ENCODE peak calls at places on chromosomes 2 and 18, in four cellular contexts. One of them, this sample, is unnamed.

GRCh38 chr2:199798881-199799580 is 52.0 kb downstream of the FTCDNL1 start:
- DNase-seq in endodermal cell: no peak
- DNase-seq in endothelial cell of umbilical vein: peak; percentile 61
- DNase-seq in skeletal muscle cell: peak; percentile 51
- DNase-seq in this sample: peak; percentile 56

GRCh38 chr2:134900151-134900550 is 18.5 kb upstream of the CCNT2 start:
- DNase-seq in endothelial cell of umbilical vein: no peak
- DNase-seq in skeletal muscle cell: peak; percentile 27
- DNase-seq in endodermal cell: no peak
- DNase-seq in this sample: no peak

GRCh38 chr2:143730950-143731254 is 601.7 kb downstream of the ARHGAP15 start:
- DNase-seq in endodermal cell: no peak
- DNase-seq in endothelial cell of umbilical vein: no peak
- DNase-seq in skeletal muscle cell: no peak
- DNase-seq in this sample: no peak

GRCh38 chr2:64987001-64987962 is 1.9 kb upstream of the SLC1A4 start:
- DNase-seq in endothelial cell of umbilical vein: peak; percentile 39
- DNase-seq in endodermal cell: no peak
- DNase-seq in skeletal muscle cell: no peak
- DNase-seq in this sample: no peak

GRCh38 chr18:394276-394996 is 106.1 kb downstream of the COLEC12 start:
- DNase-seq in endothelial cell of umbilical vein: no peak
- DNase-seq in skeletal muscle cell: no peak
- DNase-seq in endodermal cell: no peak
- DNase-seq in this sample: no peak

GRCh38 chr2:217830061-217830460 is 172.7 kb downstream of the TNS1 start:
- DNase-seq in endodermal cell: no peak
- DNase-seq in skeletal muscle cell: no peak
- DNase-seq in endothelial cell of umbilical vein: no peak
- DNase-seq in this sample: no peak

GRCh38 chr2:236676131-236676873 is 106.7 kb downstream of the ACKR3 start:
- DNase-seq in endothelial cell of umbilical vein: no peak
- DNase-seq in skeletal muscle cell: no peak
- DNase-seq in endodermal cell: no peak
- DNase-seq in this sample: no peak

GRCh38 chr2:179910735-179911113 is 49.3 kb upstream of the ZNF385B start:
- DNase-seq in skeletal muscle cell: no peak
- DNase-seq in endothelial cell of umbilical vein: no peak
- DNase-seq in endodermal cell: no peak
- DNase-seq in this sample: no peak

GRCh38 chr2:207042155-207042554 is 102.8 kb downstream of the CPO start:
- DNase-seq in skeletal muscle cell: no peak
- DNase-seq in endodermal cell: no peak
- DNase-seq in endothelial cell of umbilical vein: no peak
- DNase-seq in this sample: no peak

GRCh38 chr2:58137856-58138255 is 91.2 kb downstream of the VRK2 start:
- DNase-seq in skeletal muscle cell: no peak
- DNase-seq in endodermal cell: no peak
- DNase-seq in endothelial cell of umbilical vein: peak; percentile 87
- DNase-seq in this sample: no peak

GRCh38 chr2:235539773-235540172 is 45.9 kb downstream of the AGAP1 start:
- DNase-seq in skeletal muscle cell: no peak
- DNase-seq in endothelial cell of umbilical vein: no peak
- DNase-seq in endodermal cell: no peak
- DNase-seq in this sample: no peak

GRCh38 chr2:8304821-8305766 is 376.8 kb upstream of the ID2 start:
- DNase-seq in endodermal cell: peak; percentile 13
- DNase-seq in skeletal muscle cell: no peak
- DNase-seq in endothelial cell of umbilical vein: no peak
- DNase-seq in this sample: no peak

GRCh38 chr2:38465789-38466127 is 88.7 kb upstream of the ATL2 start:
- DNase-seq in endodermal cell: peak; percentile 86
- DNase-seq in skeletal muscle cell: no peak
- DNase-seq in endothelial cell of umbilical vein: peak; percentile 40
- DNase-seq in this sample: no peak

GRCh38 chr2:1912771-1913170 is 168.5 kb upstream of the PXDN start:
- DNase-seq in endothelial cell of umbilical vein: no peak
- DNase-seq in skeletal muscle cell: no peak
- DNase-seq in endodermal cell: no peak
- DNase-seq in this sample: no peak

GRCh38 chr2:45224321-45224995 is 215.2 kb upstream of the SIX2 start:
- DNase-seq in endodermal cell: peak; percentile 49
- DNase-seq in endothelial cell of umbilical vein: peak; percentile 11
- DNase-seq in skeletal muscle cell: no peak
- DNase-seq in this sample: no peak

GRCh38 chr2:199111461-199111860 is 346.3 kb downstream of the SATB2 start:
- DNase-seq in endothelial cell of umbilical vein: no peak
- DNase-seq in endodermal cell: no peak
- DNase-seq in skeletal muscle cell: no peak
- DNase-seq in this sample: no peak

GRCh38 chr2:223970343-223971128 is 13.3 kb downstream of the MRPL44 start:
- DNase-seq in endodermal cell: peak; percentile 73
- DNase-seq in endothelial cell of umbilical vein: peak; percentile 76
- DNase-seq in skeletal muscle cell: no peak
- DNase-seq in this sample: no peak

GRCh38 chr18:3690682-3691066 is 240.7 kb downstream of the TGIF1 start:
- DNase-seq in skeletal muscle cell: no peak
- DNase-seq in endothelial cell of umbilical vein: no peak
- DNase-seq in endodermal cell: no peak
- DNase-seq in this sample: peak; percentile 68

GRCh38 chr2:143525006-143525405 is 395.8 kb downstream of the ARHGAP15 start:
- DNase-seq in endothelial cell of umbilical vein: no peak
- DNase-seq in skeletal muscle cell: no peak
- DNase-seq in endodermal cell: no peak
- DNase-seq in this sample: no peak

GRCh38 chr2:1572638-1573037 is 159.4 kb downstream of the TPO start:
- DNase-seq in skeletal muscle cell: peak; percentile 66
- DNase-seq in endodermal cell: peak; percentile 31
- DNase-seq in endothelial cell of umbilical vein: no peak
- DNase-seq in this sample: no peak

GRCh38 chr2:130808482-130809268 is 28.0 kb upstream of the ARHGEF4 start:
- DNase-seq in endothelial cell of umbilical vein: no peak
- DNase-seq in skeletal muscle cell: no peak
- DNase-seq in endodermal cell: no peak
- DNase-seq in this sample: no peak

GRCh38 chr2:96329870-96330269 is 4.8 kb downstream of the ITPRIPL1 start:
- DNase-seq in endodermal cell: no peak
- DNase-seq in endothelial cell of umbilical vein: no peak
- DNase-seq in skeletal muscle cell: no peak
- DNase-seq in this sample: no peak

GRCh38 chr2:27622921-27623384 is 5.9 kb downstream of the CCDC121 start:
- DNase-seq in endothelial cell of umbilical vein: peak; percentile 5
- DNase-seq in endodermal cell: no peak
- DNase-seq in skeletal muscle cell: peak; percentile 70
- DNase-seq in this sample: no peak

GRCh38 chr2:170525566-170525900 is 189.6 kb upstream of the SP5 start:
- DNase-seq in endothelial cell of umbilical vein: peak; percentile 96
- DNase-seq in skeletal muscle cell: peak; percentile 96
- DNase-seq in endodermal cell: peak; percentile 78
- DNase-seq in this sample: peak; percentile 96

GRCh38 chr2:130954873-130955272 is 118.2 kb downstream of the ARHGEF4 start:
- DNase-seq in endothelial cell of umbilical vein: no peak
- DNase-seq in skeletal muscle cell: no peak
- DNase-seq in endodermal cell: no peak
- DNase-seq in this sample: no peak

GRCh38 chr2:233814063-233814435 is 35.9 kb downstream of the MROH2A start:
- DNase-seq in endothelial cell of umbilical vein: no peak
- DNase-seq in endodermal cell: peak; percentile 57
- DNase-seq in skeletal muscle cell: no peak
- DNase-seq in this sample: no peak

GRCh38 chr18:5628512-5629255 is 84.9 kb upstream of the EPB41L3 start:
- DNase-seq in endodermal cell: peak; percentile 79
- DNase-seq in skeletal muscle cell: no peak
- DNase-seq in endothelial cell of umbilical vein: peak; percentile 25
- DNase-seq in this sample: no peak

GRCh38 chr2:127608061-127609011 is 37.6 kb upstream of the GPR17 start:
- DNase-seq in skeletal muscle cell: no peak
- DNase-seq in endothelial cell of umbilical vein: no peak
- DNase-seq in endodermal cell: peak; percentile 36
- DNase-seq in this sample: no peak

GRCh38 chr2:187055463-187055862 is 206.5 kb upstream of the ZSWIM2 start:
- DNase-seq in skeletal muscle cell: no peak
- DNase-seq in endothelial cell of umbilical vein: peak; percentile 5
- DNase-seq in endodermal cell: no peak
- DNase-seq in this sample: no peak

GRCh38 chr2:152715854-152716428 is 1.3 kb downstream of the PRPF40A start:
- DNase-seq in endodermal cell: peak; percentile 79
- DNase-seq in skeletal muscle cell: no peak
- DNase-seq in endothelial cell of umbilical vein: peak; percentile 25
- DNase-seq in this sample: no peak

GRCh38 chr2:160300203-160300602 is 100.1 kb upstream of the ITGB6 start:
- DNase-seq in endodermal cell: no peak
- DNase-seq in skeletal muscle cell: no peak
- DNase-seq in endothelial cell of umbilical vein: no peak
- DNase-seq in this sample: no peak

GRCh38 chr2:134564549-134564948 is 154.3 kb downstream of the TMEM163 start:
- DNase-seq in endothelial cell of umbilical vein: no peak
- DNase-seq in endodermal cell: no peak
- DNase-seq in skeletal muscle cell: no peak
- DNase-seq in this sample: no peak

GRCh38 chr2:128736046-128736688 is 417.5 kb upstream of the HS6ST1 start:
- DNase-seq in endodermal cell: no peak
- DNase-seq in skeletal muscle cell: no peak
- DNase-seq in endothelial cell of umbilical vein: no peak
- DNase-seq in this sample: no peak
- H3K4me3 ChIP-seq in endodermal cell: no peak overlapping the region
- H3K4me3 ChIP-seq in skeletal muscle cell: no peak overlapping the region
- H3K4me3 ChIP-seq in endothelial cell of umbilical vein: no peak overlapping the region
- H3K4me3 ChIP-seq in this sample: no peak overlapping the region

GRCh38 chr18:62877448-62878221 is 162.3 kb downstream of the PHLPP1 start:
- DNase-seq in endothelial cell of umbilical vein: peak; percentile 90
- DNase-seq in skeletal muscle cell: peak; percentile 34
- DNase-seq in endodermal cell: peak; percentile 72
- DNase-seq in this sample: peak; percentile 61
- H3K4me3 ChIP-seq in endothelial cell of umbilical vein: peak overlapping the region; percentile 57
- H3K4me3 ChIP-seq in skeletal muscle cell: no peak overlapping the region
- H3K4me3 ChIP-seq in endodermal cell: no peak overlapping the region
- H3K4me3 ChIP-seq in this sample: no peak overlapping the region

DNA sequence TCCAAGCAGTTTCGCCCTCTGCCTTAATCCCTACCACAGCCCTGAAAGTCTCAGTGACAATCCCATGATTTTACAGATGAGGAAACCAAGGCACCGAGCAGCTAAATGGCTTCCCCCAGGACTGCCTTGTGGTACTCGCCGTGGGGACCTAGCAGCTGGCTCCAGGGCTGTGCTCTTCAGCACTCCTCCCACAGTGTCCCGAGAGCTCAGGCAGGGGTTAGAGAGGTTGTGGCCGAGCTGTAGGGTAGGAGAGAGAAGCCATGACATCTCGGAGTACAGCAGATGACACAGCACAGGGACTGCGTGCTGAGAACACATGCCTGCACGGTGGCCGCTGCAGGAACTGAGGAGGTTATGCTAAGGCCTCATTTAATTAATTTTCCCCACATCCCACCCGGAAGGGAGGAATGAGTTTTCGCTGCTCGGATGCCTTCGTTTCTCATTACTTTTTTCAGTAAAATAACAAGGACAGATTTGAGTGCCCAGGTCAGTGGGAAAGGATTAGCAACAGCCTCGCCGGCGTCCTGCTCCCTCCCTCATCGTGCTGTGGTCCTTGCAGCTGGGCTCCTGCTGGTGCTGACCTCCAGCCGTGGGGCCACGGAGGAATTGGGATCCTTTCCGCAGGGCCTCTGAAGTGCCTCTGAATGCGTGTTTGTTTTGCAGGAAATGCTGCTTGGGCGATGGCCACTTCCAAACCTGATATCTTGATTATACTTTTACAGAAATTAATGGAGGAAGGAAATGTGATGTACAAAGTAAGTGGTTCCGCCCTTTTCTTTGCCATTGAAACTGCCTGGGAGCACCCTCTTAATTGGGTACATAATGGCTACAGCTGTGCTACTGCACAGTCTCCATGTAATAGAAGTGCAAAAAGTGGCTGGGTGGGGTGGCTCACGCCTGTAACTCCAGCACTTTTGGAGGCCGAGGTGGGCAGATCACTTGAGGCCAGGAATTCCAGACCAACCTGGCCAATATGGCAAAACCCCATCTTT is 61.2 kb downstream of the WDSUB1 start:
- DNase-seq in endothelial cell of umbilical vein: peak; percentile 70
- DNase-seq in skeletal muscle cell: no peak
- DNase-seq in endodermal cell: peak; percentile 41
- DNase-seq in this sample: no peak
- H3K4me3 ChIP-seq in endothelial cell of umbilical vein: no peak overlapping the region
- H3K4me3 ChIP-seq in skeletal muscle cell: no peak overlapping the region
- H3K4me3 ChIP-seq in endodermal cell: no peak overlapping the region
- H3K4me3 ChIP-seq in this sample: no peak overlapping the region

GRCh38 chr2:36808386-36808785 is 111.9 kb downstream of the VIT start:
- DNase-seq in endodermal cell: peak; percentile 26
- DNase-seq in skeletal muscle cell: no peak
- DNase-seq in endothelial cell of umbilical vein: no peak
- DNase-seq in this sample: no peak
- H3K4me3 ChIP-seq in endodermal cell: no peak overlapping the region
- H3K4me3 ChIP-seq in skeletal muscle cell: no peak overlapping the region
- H3K4me3 ChIP-seq in endothelial cell of umbilical vein: no peak overlapping the region
- H3K4me3 ChIP-seq in this sample: no peak overlapping the region

GRCh38 chr18:31499157-31499524 is 1.2 kb downstream of the DSG2 start:
- DNase-seq in skeletal muscle cell: no peak
- DNase-seq in endodermal cell: no peak
- DNase-seq in endothelial cell of umbilical vein: no peak
- DNase-seq in this sample: no peak
- H3K4me3 ChIP-seq in skeletal muscle cell: peak overlapping the region; percentile 75
- H3K4me3 ChIP-seq in endodermal cell: peak overlapping the region; percentile 90
- H3K4me3 ChIP-seq in endothelial cell of umbilical vein: no peak overlapping the region
- H3K4me3 ChIP-seq in this sample: peak overlapping the region; percentile 90

DNA sequence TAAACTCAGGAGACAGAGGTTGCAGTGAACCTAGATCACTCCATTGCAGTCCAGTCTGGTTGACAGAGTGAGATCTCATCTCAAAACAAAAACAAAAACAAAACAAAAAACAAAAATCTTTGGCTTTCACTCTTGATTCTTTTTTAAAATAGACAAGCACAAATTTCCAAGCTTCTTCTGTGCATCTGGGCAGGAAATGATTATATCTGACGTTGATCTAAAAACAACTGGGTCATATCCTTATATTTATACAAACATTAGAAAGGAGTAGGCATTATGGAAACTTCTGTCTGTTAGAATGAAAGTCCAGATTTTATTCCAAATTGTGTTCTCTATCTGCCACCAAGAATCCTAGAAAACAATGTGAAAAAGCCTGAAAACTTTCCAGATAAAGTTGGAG is 26.2 kb upstream of the PMAIP1 start:
- DNase-seq in skeletal muscle cell: no peak
- DNase-seq in endothelial cell of umbilical vein: peak; percentile 64
- DNase-seq in endodermal cell: no peak
- DNase-seq in this sample: no peak
- H3K4me3 ChIP-seq in skeletal muscle cell: no peak overlapping the region
- H3K4me3 ChIP-seq in endothelial cell of umbilical vein: no peak overlapping the region
- H3K4me3 ChIP-seq in endodermal cell: no peak overlapping the region
- H3K4me3 ChIP-seq in this sample: no peak overlapping the region

GRCh38 chr18:59219672-59220163 is at the start of gene GRP:
- DNase-seq in endodermal cell: peak; percentile 76
- DNase-seq in skeletal muscle cell: no peak
- DNase-seq in endothelial cell of umbilical vein: no peak
- DNase-seq in this sample: no peak
- H3K4me3 ChIP-seq in endodermal cell: peak within 1 kb of the TSS; percentile 79
- H3K4me3 ChIP-seq in skeletal muscle cell: peak within 1 kb of the TSS; percentile 21
- H3K4me3 ChIP-seq in endothelial cell of umbilical vein: no peak within 1 kb of the TSS
- H3K4me3 ChIP-seq in this sample: peak within 1 kb of the TSS; percentile 9

This sample was measured in retinal pigment epithelial cell.